ENCODE peak calls at places on chromosomes 13 and 19, in eight cellular contexts. L is fibroblast of mammary gland; I is CD4-positive, alpha-beta T cell; Q is HFF-Myc; B is epithelial cell of proximal tubule; G is mammary epithelial cell; H is MM.1S; E is lower leg skin. D is an unnamed sample.

GRCh38 chr19:13441810-13442512 is 64.3 kb downstream of the CACNA1A start:
- DNase-seq in E (no peak), B (no peak), H (peak), I (peak), L (peak), Q (peak), G (peak), D (peak)

GRCh38 chr19:33194527-33194883 is 375 bp downstream of the LRP3 start:
- DNase-seq in I (no peak), Q (no peak), L (no peak), G (no peak), E (no peak), B (no peak), H (no peak), D (no peak)

GRCh38 chr13:107233541-107233940 is 665.6 kb upstream of the ARGLU1 start:
- DNase-seq in H (no peak), I (no peak), Q (no peak), L (no peak), B (no peak), E (no peak), G (no peak), D (no peak)

GRCh38 chr19:17346109-17346671 is 8.8 kb downstream of the GTPBP3 start:
- DNase-seq in E (peak), L (peak), Q (no peak), I (peak), H (peak), G (peak), B (no peak), D (peak)

GRCh38 chr19:28472111-28472510 is 740.8 kb downstream of the UQCRFS1 start:
- DNase-seq in E (no peak), H (no peak), I (no peak), G (no peak), Q (no peak), B (no peak), L (no peak), D (no peak)

GRCh38 chr19:6626764-6627163 is 35.8 kb upstream of the CD70 start:
- DNase-seq in L (no peak), H (no peak), Q (no peak), E (no peak), G (no peak), B (no peak), I (no peak), D (no peak)

GRCh38 chr13:42780044-42780443 is 1.3 kb upstream of the FAM216B start:
- DNase-seq in B (no peak), H (no peak), Q (no peak), L (no peak), G (no peak), E (no peak), I (no peak), D (no peak)

GRCh38 chr19:16441661-16442071 is 30.1 kb downstream of the EPS15L1 start:
- DNase-seq in H (no peak), B (no peak), G (no peak), Q (no peak), I (no peak), E (no peak), L (no peak), D (no peak)

GRCh38 chr19:22545751-22546150 is 88.4 kb upstream of the ZNF492 start:
- DNase-seq in Q (peak), L (peak), E (no peak), H (peak), G (peak), B (no peak), I (no peak), D (peak)

GRCh38 chr19:11673608-11674041 is 65.1 kb downstream of the ZNF823 start:
- DNase-seq in B (peak), H (no peak), Q (no peak), G (no peak), L (peak), E (peak), I (no peak), D (peak)

GRCh38 chr13:49112782-49113525 is 107.2 kb upstream of the MLNR start:
- DNase-seq in L (peak), H (no peak), Q (no peak), E (no peak), G (no peak), B (no peak), I (no peak), D (no peak)

GRCh38 chr19:20162821-20163220 is 4.2 kb upstream of the ZNF486 start:
- DNase-seq in I (no peak), E (no peak), B (no peak), H (no peak), Q (no peak), G (no peak), L (no peak), D (no peak)

GRCh38 chr19:34904846-34905527 is 21.7 kb upstream of the ZNF30 start:
- DNase-seq in L (no peak), G (peak), B (no peak), H (no peak), Q (no peak), E (no peak), I (no peak), D (no peak)

GRCh38 chr13:41696163-41697003 is 239.0 kb downstream of the RGCC start:
- DNase-seq in E (no peak), L (peak), B (peak), H (no peak), G (peak), Q (no peak), I (no peak), D (peak)

GRCh38 chr19:49677901-49678674 is 1.0 kb downstream of the PRMT1 start:
- DNase-seq in E (peak), I (peak), B (peak), Q (no peak), L (peak), H (peak), G (peak), D (peak)

GRCh38 chr13:39604736-39605135 is 1.7 kb upstream of the LHFPL6 start:
- DNase-seq in Q (no peak), G (no peak), E (no peak), I (no peak), H (no peak), B (no peak), L (no peak), D (no peak)

GRCh38 chr13:44744880-44745633 is 168.9 kb upstream of the TSC22D1 start:
- DNase-seq in L (no peak), E (no peak), Q (no peak), B (no peak), I (no peak), H (no peak), G (peak), D (peak)

GRCh38 chr13:59261928-59262488 is 901.7 kb downstream of the DIAPH3 start:
- DNase-seq in I (no peak), L (no peak), B (no peak), H (no peak), Q (no peak), G (no peak), E (no peak), D (no peak)

GRCh38 chr19:20664917-20665781 is 3.8 kb upstream of the ZNF626 start:
- DNase-seq in Q (no peak), L (peak), H (peak), B (no peak), I (no peak), G (no peak), E (no peak), D (no peak)

GRCh38 chr13:51806571-51806970 is 2.6 kb upstream of the DHRS12 start:
- DNase-seq in B (no peak), G (no peak), E (no peak), H (no peak), L (peak), Q (no peak), I (no peak), D (peak)

GRCh38 chr13:112896736-112897602 is 72.0 kb upstream of the MCF2L start:
- DNase-seq in B (no peak), H (no peak), L (no peak), I (no peak), Q (no peak), E (no peak), G (no peak), D (no peak)

GRCh38 chr13:43285891-43286602 is 262.7 kb downstream of the DNAJC15 start:
- DNase-seq in B (no peak), H (no peak), L (peak), Q (no peak), E (no peak), G (no peak), I (no peak), D (no peak)

GRCh38 chr19:23527797-23528196 is 132.5 kb upstream of the ZNF91 start:
- DNase-seq in G (peak), Q (no peak), B (no peak), H (peak), L (no peak), I (no peak), E (no peak), D (no peak)

GRCh38 chr13:93249259-93249917 is 22.8 kb downstream of the GPC6 start:
- DNase-seq in I (no peak), Q (peak), G (peak), H (no peak), B (peak), L (peak), E (no peak), D (peak)

GRCh38 chr13:112929778-112930055 is 39.3 kb upstream of the MCF2L start:
- DNase-seq in B (no peak), L (no peak), G (no peak), H (no peak), I (no peak), Q (no peak), E (no peak), D (no peak)

GRCh38 chr13:83286737-83287136 is 595.5 kb downstream of the SLITRK1 start:
- DNase-seq in B (peak), H (no peak), Q (peak), E (no peak), L (peak), I (no peak), G (peak), D (peak)

GRCh38 chr13:91647361-91647970 is 249.0 kb downstream of the GPC5 start:
- DNase-seq in B (no peak), E (no peak), H (no peak), I (no peak), L (no peak), G (no peak), Q (no peak), D (no peak)

GRCh38 chr13:84821261-84821660 is 939.0 kb upstream of the SLITRK1 start:
- DNase-seq in H (no peak), I (no peak), L (no peak), E (no peak), G (no peak), Q (no peak), B (no peak), D (no peak)

GRCh38 chr13:79647518-79647917 is 166.6 kb downstream of the NDFIP2 start:
- DNase-seq in Q (no peak), L (no peak), H (no peak), I (no peak), G (peak), B (peak), E (no peak), D (peak)

GRCh38 chr13:20411638-20412342 is 113.9 kb downstream of the CRYL1 start:
- DNase-seq in B (no peak), I (no peak), E (peak), Q (no peak), H (peak), G (no peak), L (no peak), D (peak)

GRCh38 chr19:33946535-33947323 is 150.1 kb downstream of the KCTD15 start:
- DNase-seq in L (no peak), I (no peak), B (no peak), G (no peak), Q (no peak), H (no peak), E (peak), D (no peak)

DNA sequence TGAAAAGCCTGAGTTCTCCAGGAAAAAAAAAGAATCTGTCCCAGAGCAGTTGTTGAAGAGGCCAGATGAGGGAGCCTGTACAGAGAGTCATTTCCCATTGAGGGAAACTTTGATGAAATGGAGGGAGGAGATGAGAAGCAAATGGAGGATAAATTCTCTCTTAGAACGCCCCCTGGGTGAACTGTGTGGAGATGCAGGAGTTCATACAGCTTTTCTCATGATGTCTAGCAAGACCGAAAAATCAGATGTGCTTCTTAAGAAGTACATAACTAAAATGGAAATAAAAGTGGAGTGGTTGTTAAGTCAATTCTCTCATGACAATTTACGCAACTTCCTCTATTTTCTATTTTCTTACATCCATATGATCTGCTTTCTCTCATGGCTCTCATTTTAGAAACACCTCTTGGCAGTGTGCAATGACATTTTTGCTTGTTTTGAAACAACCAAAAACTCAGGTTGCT is 1263.1 kb downstream of the PCDH9 start:
- DNase-seq in G (peak), H (no peak), E (no peak), L (peak), Q (peak), I (no peak), B (peak), D (peak)
- TF ChIP-seq CTCF in G (peak), H (peak), E (no peak), L (peak), Q (peak), I (no peak), B (peak), D (peak)

DNA sequence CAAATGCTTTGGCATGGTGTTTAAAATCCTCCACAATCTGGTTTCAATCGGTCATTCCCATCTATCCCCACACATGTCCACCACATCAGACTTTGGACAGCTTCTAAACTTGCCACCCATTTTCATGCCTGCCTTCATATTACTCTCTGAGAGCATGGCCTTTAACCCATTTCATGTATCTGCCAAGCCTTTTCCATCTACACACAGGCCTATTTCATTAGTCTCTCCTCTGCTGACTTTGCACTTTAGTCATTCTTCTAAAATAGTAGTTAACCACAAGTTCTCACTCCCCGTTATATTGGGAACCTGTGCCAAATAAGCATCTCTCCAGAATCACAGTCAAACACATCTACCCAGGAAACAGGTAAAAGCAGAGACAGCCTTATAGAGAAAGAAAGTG is 142.2 kb downstream of the MZT1 start:
- DNase-seq in B (no peak), Q (no peak), I (no peak), H (peak), G (no peak), L (no peak), E (no peak), D (no peak)
- TF ChIP-seq CTCF in B (no peak), Q (no peak), I (no peak), H (no peak), G (no peak), L (no peak), E (no peak), D (no peak)

GRCh38 chr19:8321760-8322637 is 703 bp downstream of the RPS28 start:
- DNase-seq in B (no peak), L (no peak), Q (no peak), G (no peak), H (no peak), I (no peak), E (no peak), D (no peak)

GRCh38 chr19:8322638-8322997 is 1.3 kb downstream of the RPS28 start:
- DNase-seq in E (no peak), I (no peak), Q (no peak), H (no peak), G (no peak), B (no peak), L (no peak), D (no peak)

GRCh38 chr19:8325454-8325853 is 4.2 kb downstream of the RPS28 start:
- DNase-seq in I (no peak), Q (no peak), E (no peak), B (no peak), L (no peak), H (no peak), G (no peak), D (no peak)

GRCh38 chr19:8323781-8324185 is 2.5 kb downstream of the RPS28 start:
- DNase-seq in L (no peak), E (no peak), I (no peak), G (no peak), H (no peak), Q (no peak), B (no peak), D (no peak)

DNA sequence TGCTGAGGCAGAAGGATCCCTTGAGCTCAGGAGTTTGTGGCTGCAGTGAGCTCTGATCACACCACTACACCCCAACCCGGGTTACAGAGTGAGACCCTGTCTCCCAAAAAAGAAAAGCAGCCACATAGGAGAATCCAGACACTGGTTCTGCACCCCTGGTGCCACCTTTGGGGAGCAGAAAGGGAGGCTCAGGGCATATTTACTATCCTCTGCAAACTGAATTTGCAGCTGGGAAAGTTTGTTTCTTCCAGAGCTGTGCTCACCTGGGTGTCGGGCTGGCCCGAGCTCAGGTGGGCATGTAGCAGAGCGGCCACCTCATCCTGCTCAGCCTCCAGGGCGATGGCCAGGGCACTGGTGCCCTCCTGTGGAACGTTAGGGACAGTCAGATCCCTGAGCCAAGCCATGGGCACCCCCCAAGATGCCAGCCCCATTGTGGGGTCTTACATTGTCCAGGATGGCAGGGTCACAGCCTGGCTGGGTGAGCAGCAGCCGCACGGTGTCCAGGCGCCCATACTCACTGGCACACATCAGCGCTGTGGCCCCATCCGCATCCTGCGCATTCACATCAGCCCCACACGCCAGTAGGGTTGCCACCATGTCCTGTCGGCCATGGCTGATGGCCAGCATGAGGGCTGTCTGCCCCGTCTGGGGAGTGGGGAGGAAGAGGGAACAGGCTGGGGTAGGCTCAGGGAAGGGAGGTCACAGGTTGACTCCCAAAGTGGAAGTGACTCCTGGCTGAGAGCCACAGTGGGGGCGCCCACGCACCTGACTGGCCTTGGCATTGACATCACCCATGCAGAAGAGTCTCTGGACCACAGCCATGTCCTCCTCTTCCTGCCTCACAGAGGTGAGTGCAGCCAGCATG is 3.1 kb downstream of the RPS28 start:
- DNase-seq in G (no peak), L (no peak), H (peak), Q (no peak), B (no peak), E (no peak), I (no peak), D (no peak)
- TF ChIP-seq CTCF in G (no peak), L (no peak), H (peak), Q (no peak), B (peak), E (no peak), I (no peak), D (no peak)

DNA sequence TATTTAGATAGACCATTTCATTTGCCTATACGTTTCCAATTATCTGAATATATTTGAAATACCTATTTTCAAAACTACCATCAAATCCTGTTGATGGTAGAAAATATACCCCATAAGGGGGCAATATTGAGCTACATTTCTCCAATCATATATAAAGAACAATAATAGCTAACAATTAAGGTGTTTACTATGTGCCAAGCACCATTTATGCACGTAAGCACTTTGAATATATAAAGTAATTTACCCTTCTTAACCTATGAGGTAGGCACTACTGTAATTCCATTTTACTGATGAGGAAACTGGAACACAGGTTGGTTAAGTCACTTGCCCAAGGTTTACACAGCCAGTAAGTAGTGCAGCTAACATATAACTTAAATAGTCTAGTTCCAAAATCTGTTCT is 79.2 kb downstream of the UBL3 start:
- DNase-seq in B (peak), I (no peak), G (peak), L (peak), Q (no peak), H (peak), E (no peak), D (peak)
- TF ChIP-seq CTCF in B (peak), I (peak), G (peak), L (peak), Q (peak), H (peak), E (no peak), D (no peak)

GRCh38 chr13:110138009-110138699 is 168.8 kb downstream of the COL4A1 start:
- DNase-seq in H (peak), Q (no peak), I (peak), G (peak), E (peak), B (peak), L (peak), D (peak)
- TF ChIP-seq CTCF in H (no peak), Q (peak), I (no peak), G (peak), E (no peak), B (peak), L (no peak), D (peak)

D was measured in bronchial epithelial cell.